ENCODE peak calls at places on chromosomes 1 and 21, in seven cellular contexts. One of them, this sample, is unnamed.

GRCh38 chr1:207309775-207310273 is 11.7 kb upstream of the CD55 start:
- DNase-seq in pancreas: no peak
- DNase-seq in neural progenitor cell: no peak
- DNase-seq in tibial nerve: no peak
- DNase-seq in NT2/D1: no peak
- DNase-seq in T-helper 17 cell: no peak
- DNase-seq in heart right ventricle: no peak
- DNase-seq in this sample: peak; percentile 37

GRCh38 chr1:223223091-223223995 is 80.3 kb upstream of the TLR5 start:
- DNase-seq in T-helper 17 cell: no peak
- DNase-seq in tibial nerve: no peak
- DNase-seq in heart right ventricle: no peak
- DNase-seq in pancreas: no peak
- DNase-seq in NT2/D1: no peak
- DNase-seq in neural progenitor cell: no peak
- DNase-seq in this sample: no peak

GRCh38 chr21:26433386-26433785 is 139.7 kb downstream of the CYYR1 start:
- DNase-seq in neural progenitor cell: no peak
- DNase-seq in heart right ventricle: no peak
- DNase-seq in tibial nerve: no peak
- DNase-seq in NT2/D1: no peak
- DNase-seq in T-helper 17 cell: no peak
- DNase-seq in pancreas: no peak
- DNase-seq in this sample: no peak

GRCh38 chr1:210397252-210397651 is 68.5 kb downstream of the HHAT start:
- DNase-seq in tibial nerve: no peak
- DNase-seq in T-helper 17 cell: no peak
- DNase-seq in pancreas: no peak
- DNase-seq in neural progenitor cell: no peak
- DNase-seq in heart right ventricle: no peak
- DNase-seq in NT2/D1: no peak
- DNase-seq in this sample: no peak

GRCh38 chr1:24952413-24952841 is 22.4 kb upstream of the RUNX3 start:
- DNase-seq in NT2/D1: no peak
- DNase-seq in T-helper 17 cell: no peak
- DNase-seq in heart right ventricle: no peak
- DNase-seq in tibial nerve: no peak
- DNase-seq in pancreas: no peak
- DNase-seq in neural progenitor cell: no peak
- DNase-seq in this sample: no peak

GRCh38 chr1:47432071-47433036 is 5.5 kb upstream of the FOXD2 start:
- DNase-seq in pancreas: peak; percentile 84
- DNase-seq in tibial nerve: peak; percentile 94
- DNase-seq in heart right ventricle: peak; percentile 78
- DNase-seq in neural progenitor cell: peak; percentile 94
- DNase-seq in NT2/D1: peak; percentile 84
- DNase-seq in T-helper 17 cell: peak; percentile 37
- DNase-seq in this sample: peak; percentile 94

GRCh38 chr1:233357595-233358446 is 30.3 kb downstream of the MAP3K21 start:
- DNase-seq in NT2/D1: no peak
- DNase-seq in heart right ventricle: no peak
- DNase-seq in neural progenitor cell: no peak
- DNase-seq in tibial nerve: no peak
- DNase-seq in T-helper 17 cell: no peak
- DNase-seq in pancreas: no peak
- DNase-seq in this sample: no peak

GRCh38 chr1:13730751-13731482 is 30.9 kb downstream of the PRDM2 start:
- DNase-seq in heart right ventricle: peak; percentile 9
- DNase-seq in pancreas: no peak
- DNase-seq in T-helper 17 cell: peak; percentile 59
- DNase-seq in tibial nerve: peak; percentile 28
- DNase-seq in NT2/D1: no peak
- DNase-seq in neural progenitor cell: no peak
- DNase-seq in this sample: no peak

GRCh38 chr21:36692125-36692843 is 6.6 kb upstream of the SIM2 start:
- DNase-seq in tibial nerve: no peak
- DNase-seq in heart right ventricle: no peak
- DNase-seq in pancreas: no peak
- DNase-seq in neural progenitor cell: peak; percentile 71
- DNase-seq in T-helper 17 cell: no peak
- DNase-seq in NT2/D1: no peak
- DNase-seq in this sample: no peak

GRCh38 chr1:41242645-41243171 is 602 bp upstream of the SCMH1 start:
- DNase-seq in heart right ventricle: peak; percentile 10
- DNase-seq in tibial nerve: no peak
- DNase-seq in NT2/D1: no peak
- DNase-seq in T-helper 17 cell: no peak
- DNase-seq in pancreas: no peak
- DNase-seq in neural progenitor cell: peak; percentile 3
- DNase-seq in this sample: no peak

GRCh38 chr1:112808861-112809684 is 93.9 kb upstream of the PPM1J start:
- DNase-seq in NT2/D1: no peak
- DNase-seq in heart right ventricle: peak; percentile 70
- DNase-seq in T-helper 17 cell: peak; percentile 40
- DNase-seq in tibial nerve: peak; percentile 77
- DNase-seq in pancreas: peak; percentile 63
- DNase-seq in neural progenitor cell: peak; percentile 81
- DNase-seq in this sample: peak; percentile 83

GRCh38 chr21:42232176-42232825 is 13.4 kb downstream of the ABCG1 start:
- DNase-seq in neural progenitor cell: no peak
- DNase-seq in tibial nerve: no peak
- DNase-seq in T-helper 17 cell: no peak
- DNase-seq in NT2/D1: no peak
- DNase-seq in heart right ventricle: no peak
- DNase-seq in pancreas: no peak
- DNase-seq in this sample: no peak

GRCh38 chr21:45979141-45979631 is 2.4 kb upstream of the COL6A1 start:
- DNase-seq in pancreas: no peak
- DNase-seq in heart right ventricle: no peak
- DNase-seq in tibial nerve: no peak
- DNase-seq in neural progenitor cell: no peak
- DNase-seq in T-helper 17 cell: no peak
- DNase-seq in NT2/D1: no peak
- DNase-seq in this sample: no peak

GRCh38 chr1:29712275-29712633 is 475.9 kb downstream of the PTPRU start:
- DNase-seq in T-helper 17 cell: no peak
- DNase-seq in heart right ventricle: no peak
- DNase-seq in neural progenitor cell: no peak
- DNase-seq in tibial nerve: no peak
- DNase-seq in pancreas: no peak
- DNase-seq in NT2/D1: no peak
- DNase-seq in this sample: no peak

GRCh38 chr1:1066403-1067283 is 7.5 kb downstream of the RNF223 start:
- DNase-seq in T-helper 17 cell: no peak
- DNase-seq in neural progenitor cell: no peak
- DNase-seq in NT2/D1: no peak
- DNase-seq in tibial nerve: no peak
- DNase-seq in pancreas: no peak
- DNase-seq in heart right ventricle: no peak
- DNase-seq in this sample: no peak

GRCh38 chr1:228161381-228161780 is 4.2 kb upstream of the IBA57 start:
- DNase-seq in pancreas: no peak
- DNase-seq in neural progenitor cell: peak; percentile 59
- DNase-seq in NT2/D1: no peak
- DNase-seq in heart right ventricle: no peak
- DNase-seq in tibial nerve: no peak
- DNase-seq in T-helper 17 cell: no peak
- DNase-seq in this sample: no peak

GRCh38 chr1:228162286-228163003 is 3.2 kb upstream of the IBA57 start:
- DNase-seq in NT2/D1: no peak
- DNase-seq in tibial nerve: no peak
- DNase-seq in neural progenitor cell: no peak
- DNase-seq in heart right ventricle: peak; percentile 78
- DNase-seq in T-helper 17 cell: no peak
- DNase-seq in pancreas: peak; percentile 26
- DNase-seq in this sample: no peak

GRCh38 chr1:228163004-228163753 is 2.4 kb upstream of the IBA57 start:
- DNase-seq in tibial nerve: no peak
- DNase-seq in pancreas: peak; percentile 57
- DNase-seq in heart right ventricle: peak; percentile 74
- DNase-seq in neural progenitor cell: no peak
- DNase-seq in T-helper 17 cell: no peak
- DNase-seq in NT2/D1: no peak
- DNase-seq in this sample: peak; percentile 67

GRCh38 chr1:228160201-228160761 is 5.3 kb upstream of the IBA57 start:
- DNase-seq in neural progenitor cell: no peak
- DNase-seq in NT2/D1: no peak
- DNase-seq in pancreas: no peak
- DNase-seq in heart right ventricle: no peak
- DNase-seq in T-helper 17 cell: no peak
- DNase-seq in tibial nerve: no peak
- DNase-seq in this sample: no peak

GRCh38 chr1:228161866-228162265 is 3.7 kb upstream of the IBA57 start:
- DNase-seq in pancreas: no peak
- DNase-seq in heart right ventricle: no peak
- DNase-seq in T-helper 17 cell: no peak
- DNase-seq in NT2/D1: no peak
- DNase-seq in tibial nerve: no peak
- DNase-seq in neural progenitor cell: peak; percentile 35
- DNase-seq in this sample: no peak
- H3K9me3 ChIP-seq in pancreas: no peaks in the 10 kb centered on the region
- H3K9me3 ChIP-seq in heart right ventricle: no peaks in the 10 kb centered on the region
- H3K9me3 ChIP-seq in T-helper 17 cell: no peaks in the 10 kb centered on the region
- H3K9me3 ChIP-seq in NT2/D1: no peaks in the 10 kb centered on the region
- H3K9me3 ChIP-seq in tibial nerve: no peaks in the 10 kb centered on the region
- H3K9me3 ChIP-seq in neural progenitor cell: no peaks in the 10 kb centered on the region
- H3K9me3 ChIP-seq in this sample: no peaks in the 10 kb centered on the region

GRCh38 chr1:4107291-4107690 is 207.2 kb upstream of the C1orf174 start:
- DNase-seq in tibial nerve: no peak
- DNase-seq in heart right ventricle: no peak
- DNase-seq in T-helper 17 cell: no peak
- DNase-seq in NT2/D1: no peak
- DNase-seq in pancreas: no peak
- DNase-seq in neural progenitor cell: no peak
- DNase-seq in this sample: no peak
- H3K9me3 ChIP-seq in tibial nerve: no peaks in the 10 kb centered on the region
- H3K9me3 ChIP-seq in heart right ventricle: no peaks in the 10 kb centered on the region
- H3K9me3 ChIP-seq in T-helper 17 cell: no peaks in the 10 kb centered on the region
- H3K9me3 ChIP-seq in NT2/D1: no peaks in the 10 kb centered on the region
- H3K9me3 ChIP-seq in pancreas: no peaks in the 10 kb centered on the region
- H3K9me3 ChIP-seq in neural progenitor cell: no peaks in the 10 kb centered on the region
- H3K9me3 ChIP-seq in this sample: peaks cover 3% of the 10 kb centered on the region

GRCh38 chr1:94025383-94026340 is 95.3 kb downstream of the ABCA4 start:
- DNase-seq in neural progenitor cell: peak; percentile 68
- DNase-seq in pancreas: peak; percentile 44
- DNase-seq in T-helper 17 cell: no peak
- DNase-seq in heart right ventricle: peak; percentile 58
- DNase-seq in NT2/D1: no peak
- DNase-seq in tibial nerve: peak; percentile 70
- DNase-seq in this sample: peak; percentile 87
- H3K9me3 ChIP-seq in neural progenitor cell: no peaks in the 10 kb centered on the region
- H3K9me3 ChIP-seq in pancreas: no peaks in the 10 kb centered on the region
- H3K9me3 ChIP-seq in T-helper 17 cell: no peaks in the 10 kb centered on the region
- H3K9me3 ChIP-seq in heart right ventricle: no peaks in the 10 kb centered on the region
- H3K9me3 ChIP-seq in NT2/D1: no peaks in the 10 kb centered on the region
- H3K9me3 ChIP-seq in tibial nerve: no peaks in the 10 kb centered on the region
- H3K9me3 ChIP-seq in this sample: no peaks in the 10 kb centered on the region

GRCh38 chr1:20425622-20426021 is 60.4 kb downstream of the CAMK2N1 start:
- DNase-seq in heart right ventricle: no peak
- DNase-seq in neural progenitor cell: no peak
- DNase-seq in pancreas: no peak
- DNase-seq in tibial nerve: no peak
- DNase-seq in T-helper 17 cell: no peak
- DNase-seq in NT2/D1: no peak
- DNase-seq in this sample: no peak
- H3K9me3 ChIP-seq in heart right ventricle: no peaks in the 10 kb centered on the region
- H3K9me3 ChIP-seq in neural progenitor cell: peaks cover 19% of the 10 kb centered on the region
- H3K9me3 ChIP-seq in pancreas: no peaks in the 10 kb centered on the region
- H3K9me3 ChIP-seq in tibial nerve: no peaks in the 10 kb centered on the region
- H3K9me3 ChIP-seq in T-helper 17 cell: peaks cover 4% of the 10 kb centered on the region
- H3K9me3 ChIP-seq in NT2/D1: peaks cover 18% of the 10 kb centered on the region
- H3K9me3 ChIP-seq in this sample: no peaks in the 10 kb centered on the region

DNA sequence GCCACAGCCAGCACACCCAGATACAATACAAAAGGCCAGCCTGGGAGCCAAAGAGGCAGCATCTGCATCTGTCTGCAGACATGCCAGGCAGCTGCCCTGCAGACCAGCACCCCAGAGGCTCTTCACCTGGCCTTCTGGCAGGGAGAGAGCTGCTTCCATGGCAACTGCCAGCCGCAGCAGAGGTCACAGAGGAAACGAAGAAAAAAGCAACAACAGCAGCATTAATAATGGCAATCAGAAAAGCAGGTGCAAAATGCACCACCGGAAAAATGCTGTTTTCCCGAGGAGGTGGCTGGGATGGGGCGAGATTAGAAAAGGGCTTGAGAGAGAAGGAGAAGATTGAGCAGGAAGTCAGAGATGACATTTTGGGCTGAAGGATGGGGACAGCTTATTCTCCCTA is 309.5 kb downstream of the PCP4 start:
- DNase-seq in pancreas: no peak
- DNase-seq in heart right ventricle: no peak
- DNase-seq in T-helper 17 cell: no peak
- DNase-seq in NT2/D1: no peak
- DNase-seq in neural progenitor cell: peak; percentile 6
- DNase-seq in tibial nerve: no peak
- DNase-seq in this sample: no peak
- H3K9me3 ChIP-seq in pancreas: no peaks in the 10 kb centered on the region
- H3K9me3 ChIP-seq in heart right ventricle: no peaks in the 10 kb centered on the region
- H3K9me3 ChIP-seq in T-helper 17 cell: no peaks in the 10 kb centered on the region
- H3K9me3 ChIP-seq in NT2/D1: no peaks in the 10 kb centered on the region
- H3K9me3 ChIP-seq in neural progenitor cell: no peaks in the 10 kb centered on the region
- H3K9me3 ChIP-seq in tibial nerve: no peaks in the 10 kb centered on the region
- H3K9me3 ChIP-seq in this sample: no peaks in the 10 kb centered on the region

GRCh38 chr21:23952269-23952668 is 1655.0 kb downstream of the MRPL39 start:
- DNase-seq in T-helper 17 cell: no peak
- DNase-seq in NT2/D1: no peak
- DNase-seq in heart right ventricle: no peak
- DNase-seq in tibial nerve: no peak
- DNase-seq in neural progenitor cell: no peak
- DNase-seq in pancreas: no peak
- DNase-seq in this sample: no peak
- H3K9me3 ChIP-seq in T-helper 17 cell: no peaks in the 10 kb centered on the region
- H3K9me3 ChIP-seq in NT2/D1: no peaks in the 10 kb centered on the region
- H3K9me3 ChIP-seq in heart right ventricle: no peaks in the 10 kb centered on the region
- H3K9me3 ChIP-seq in tibial nerve: no peaks in the 10 kb centered on the region
- H3K9me3 ChIP-seq in neural progenitor cell: peaks cover 12% of the 10 kb centered on the region
- H3K9me3 ChIP-seq in pancreas: no peaks in the 10 kb centered on the region
- H3K9me3 ChIP-seq in this sample: no peaks in the 10 kb centered on the region

DNA sequence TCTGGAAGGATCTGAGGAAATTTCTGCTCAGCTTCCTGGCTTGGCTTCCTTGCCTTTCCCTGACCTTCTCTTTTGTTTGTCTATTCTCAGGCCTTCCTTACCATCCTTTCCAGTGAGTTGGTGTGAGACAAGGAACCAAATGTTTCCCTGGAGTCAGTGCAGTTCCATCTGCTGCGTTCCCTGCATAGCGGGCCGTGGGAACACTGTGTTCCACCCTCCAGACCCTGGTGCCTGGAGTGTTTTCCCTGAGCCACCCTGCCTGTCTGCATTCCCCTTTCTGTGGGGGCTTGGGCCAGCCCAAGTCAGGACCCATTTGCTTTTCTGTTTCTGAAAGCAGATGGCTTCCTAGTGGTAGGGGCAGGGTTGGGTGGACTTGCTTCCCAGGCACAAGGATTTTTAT is 13.9 kb upstream of the MYOG start:
- DNase-seq in T-helper 17 cell: no peak
- DNase-seq in NT2/D1: no peak
- DNase-seq in pancreas: no peak
- DNase-seq in heart right ventricle: no peak
- DNase-seq in neural progenitor cell: no peak
- DNase-seq in tibial nerve: no peak
- DNase-seq in this sample: no peak
- H3K9me3 ChIP-seq in T-helper 17 cell: peaks cover 4% of the 10 kb centered on the region
- H3K9me3 ChIP-seq in NT2/D1: peaks cover 32% of the 10 kb centered on the region
- H3K9me3 ChIP-seq in pancreas: no peaks in the 10 kb centered on the region
- H3K9me3 ChIP-seq in heart right ventricle: no peaks in the 10 kb centered on the region
- H3K9me3 ChIP-seq in neural progenitor cell: peaks cover 11% of the 10 kb centered on the region
- H3K9me3 ChIP-seq in tibial nerve: no peaks in the 10 kb centered on the region
- H3K9me3 ChIP-seq in this sample: no peaks in the 10 kb centered on the region

This sample was measured in cardiac muscle cell.